ENCODE peak calls at places on chromosomes 5 and 9, in eight cellular contexts. One of them, this sample, is unnamed.

GRCh38 chr9:4994166-4994890 is 9.3 kb downstream of the JAK2 start:
- DNase-seq in K562: no peak
- DNase-seq in uterus: no peak
- DNase-seq in brain microvascular endothelial cell: no peak
- DNase-seq in gastrocnemius medialis: no peak
- DNase-seq in MM.1S: no peak
- DNase-seq in H9: no peak
- DNase-seq in CD4-positive, alpha-beta T cell: no peak
- DNase-seq in this sample: no peak

GRCh38 chr9:109012876-109013677 is at the start of gene CTNNAL1:
- DNase-seq in K562: peak
- DNase-seq in uterus: peak
- DNase-seq in brain microvascular endothelial cell: peak
- DNase-seq in gastrocnemius medialis: peak
- DNase-seq in MM.1S: peak
- DNase-seq in H9: peak
- DNase-seq in CD4-positive, alpha-beta T cell: peak
- DNase-seq in this sample: no peak

GRCh38 chr9:123834907-123835562 is 94.9 kb downstream of the DENND1A start:
- DNase-seq in K562: no peak
- DNase-seq in uterus: no peak
- DNase-seq in brain microvascular endothelial cell: peak
- DNase-seq in gastrocnemius medialis: no peak
- DNase-seq in MM.1S: peak
- DNase-seq in H9: no peak
- DNase-seq in CD4-positive, alpha-beta T cell: no peak
- DNase-seq in this sample: no peak

GRCh38 chr5:944992-945685 is 52.5 kb downstream of the TRIP13 start:
- DNase-seq in K562: no peak
- DNase-seq in uterus: no peak
- DNase-seq in brain microvascular endothelial cell: no peak
- DNase-seq in gastrocnemius medialis: no peak
- DNase-seq in MM.1S: no peak
- DNase-seq in H9: no peak
- DNase-seq in CD4-positive, alpha-beta T cell: no peak
- DNase-seq in this sample: no peak

GRCh38 chr9:82679488-82679887 is 383.5 kb downstream of the RASEF start:
- DNase-seq in K562: no peak
- DNase-seq in uterus: no peak
- DNase-seq in brain microvascular endothelial cell: no peak
- DNase-seq in gastrocnemius medialis: no peak
- DNase-seq in MM.1S: no peak
- DNase-seq in H9: no peak
- DNase-seq in CD4-positive, alpha-beta T cell: no peak
- DNase-seq in this sample: no peak

GRCh38 chr9:6506571-6506970 is 93.6 kb downstream of the UHRF2 start:
- DNase-seq in K562: no peak
- DNase-seq in uterus: no peak
- DNase-seq in brain microvascular endothelial cell: no peak
- DNase-seq in gastrocnemius medialis: no peak
- DNase-seq in MM.1S: no peak
- DNase-seq in H9: no peak
- DNase-seq in CD4-positive, alpha-beta T cell: no peak
- DNase-seq in this sample: peak

GRCh38 chr9:69580582-69580945 is 91.6 kb downstream of the APBA1 start:
- DNase-seq in K562: no peak
- DNase-seq in uterus: no peak
- DNase-seq in brain microvascular endothelial cell: no peak
- DNase-seq in gastrocnemius medialis: no peak
- DNase-seq in MM.1S: peak
- DNase-seq in H9: no peak
- DNase-seq in CD4-positive, alpha-beta T cell: no peak
- DNase-seq in this sample: no peak

GRCh38 chr5:74549351-74549750 is 91.2 kb downstream of the ENC1 start:
- DNase-seq in K562: no peak
- DNase-seq in uterus: no peak
- DNase-seq in brain microvascular endothelial cell: no peak
- DNase-seq in gastrocnemius medialis: no peak
- DNase-seq in MM.1S: no peak
- DNase-seq in H9: no peak
- DNase-seq in CD4-positive, alpha-beta T cell: no peak
- DNase-seq in this sample: no peak

GRCh38 chr9:73565833-73566465 is 414.3 kb downstream of the ANXA1 start:
- DNase-seq in K562: no peak
- DNase-seq in uterus: no peak
- DNase-seq in brain microvascular endothelial cell: peak
- DNase-seq in gastrocnemius medialis: no peak
- DNase-seq in MM.1S: peak
- DNase-seq in H9: peak
- DNase-seq in CD4-positive, alpha-beta T cell: no peak
- DNase-seq in this sample: no peak

GRCh38 chr5:152372875-152373274 is 32.2 kb downstream of the NMUR2 start:
- DNase-seq in K562: no peak
- DNase-seq in uterus: no peak
- DNase-seq in brain microvascular endothelial cell: no peak
- DNase-seq in gastrocnemius medialis: no peak
- DNase-seq in MM.1S: no peak
- DNase-seq in H9: no peak
- DNase-seq in CD4-positive, alpha-beta T cell: no peak
- DNase-seq in this sample: no peak

GRCh38 chr5:82406200-82406773 is 128.1 kb upstream of the RPS23 start:
- DNase-seq in K562: no peak
- DNase-seq in uterus: no peak
- DNase-seq in brain microvascular endothelial cell: peak
- DNase-seq in gastrocnemius medialis: no peak
- DNase-seq in MM.1S: no peak
- DNase-seq in H9: no peak
- DNase-seq in CD4-positive, alpha-beta T cell: no peak
- DNase-seq in this sample: peak

GRCh38 chr5:170584003-170584402 is 80.2 kb downstream of the KCNIP1 start:
- DNase-seq in K562: no peak
- DNase-seq in uterus: no peak
- DNase-seq in brain microvascular endothelial cell: no peak
- DNase-seq in gastrocnemius medialis: no peak
- DNase-seq in MM.1S: no peak
- DNase-seq in H9: no peak
- DNase-seq in CD4-positive, alpha-beta T cell: no peak
- DNase-seq in this sample: no peak

GRCh38 chr9:78280982-78281668 is 15.8 kb upstream of the PSAT1 start:
- DNase-seq in K562: no peak
- DNase-seq in uterus: peak
- DNase-seq in brain microvascular endothelial cell: peak
- DNase-seq in gastrocnemius medialis: no peak
- DNase-seq in MM.1S: no peak
- DNase-seq in H9: no peak
- DNase-seq in CD4-positive, alpha-beta T cell: no peak
- DNase-seq in this sample: no peak

GRCh38 chr9:38622083-38622674 is 1.8 kb upstream of the ANKRD18A start:
- DNase-seq in K562: no peak
- DNase-seq in uterus: no peak
- DNase-seq in brain microvascular endothelial cell: no peak
- DNase-seq in gastrocnemius medialis: no peak
- DNase-seq in MM.1S: no peak
- DNase-seq in H9: peak
- DNase-seq in CD4-positive, alpha-beta T cell: no peak
- DNase-seq in this sample: no peak

GRCh38 chr9:88786291-88787054 is 204.8 kb upstream of the S1PR3 start:
- DNase-seq in K562: no peak
- DNase-seq in uterus: no peak
- DNase-seq in brain microvascular endothelial cell: no peak
- DNase-seq in gastrocnemius medialis: no peak
- DNase-seq in MM.1S: no peak
- DNase-seq in H9: no peak
- DNase-seq in CD4-positive, alpha-beta T cell: no peak
- DNase-seq in this sample: no peak

GRCh38 chr5:6328173-6328572 is 50.2 kb downstream of the MED10 start:
- DNase-seq in K562: peak
- DNase-seq in uterus: no peak
- DNase-seq in brain microvascular endothelial cell: peak
- DNase-seq in gastrocnemius medialis: no peak
- DNase-seq in MM.1S: peak
- DNase-seq in H9: peak
- DNase-seq in CD4-positive, alpha-beta T cell: no peak
- DNase-seq in this sample: no peak

GRCh38 chr5:124231794-124232193 is 514.6 kb downstream of the ZNF608 start:
- DNase-seq in K562: no peak
- DNase-seq in uterus: no peak
- DNase-seq in brain microvascular endothelial cell: no peak
- DNase-seq in gastrocnemius medialis: no peak
- DNase-seq in MM.1S: no peak
- DNase-seq in H9: no peak
- DNase-seq in CD4-positive, alpha-beta T cell: no peak
- DNase-seq in this sample: no peak

GRCh38 chr5:147743686-147744332 is 38.7 kb downstream of the JAKMIP2 start:
- DNase-seq in K562: no peak
- DNase-seq in uterus: no peak
- DNase-seq in brain microvascular endothelial cell: no peak
- DNase-seq in gastrocnemius medialis: no peak
- DNase-seq in MM.1S: no peak
- DNase-seq in H9: no peak
- DNase-seq in CD4-positive, alpha-beta T cell: no peak
- DNase-seq in this sample: no peak

GRCh38 chr5:98309785-98310566 is 463.5 kb upstream of the RGMB start:
- DNase-seq in K562: no peak
- DNase-seq in uterus: no peak
- DNase-seq in brain microvascular endothelial cell: peak
- DNase-seq in gastrocnemius medialis: no peak
- DNase-seq in MM.1S: no peak
- DNase-seq in H9: peak
- DNase-seq in CD4-positive, alpha-beta T cell: no peak
- DNase-seq in this sample: peak

GRCh38 chr5:27594141-27594540 is 555.8 kb upstream of the CDH9 start:
- DNase-seq in K562: no peak
- DNase-seq in uterus: no peak
- DNase-seq in brain microvascular endothelial cell: no peak
- DNase-seq in gastrocnemius medialis: no peak
- DNase-seq in MM.1S: peak
- DNase-seq in H9: no peak
- DNase-seq in CD4-positive, alpha-beta T cell: no peak
- DNase-seq in this sample: no peak

GRCh38 chr5:97534166-97534565 is 351.1 kb upstream of the RIOK2 start:
- DNase-seq in K562: peak
- DNase-seq in uterus: no peak
- DNase-seq in brain microvascular endothelial cell: peak
- DNase-seq in gastrocnemius medialis: no peak
- DNase-seq in MM.1S: peak
- DNase-seq in H9: peak
- DNase-seq in CD4-positive, alpha-beta T cell: no peak
- DNase-seq in this sample: peak

GRCh38 chr5:56910123-56910951 is 941 bp downstream of the SETD9 start:
- DNase-seq in K562: no peak
- DNase-seq in uterus: no peak
- DNase-seq in brain microvascular endothelial cell: no peak
- DNase-seq in gastrocnemius medialis: no peak
- DNase-seq in MM.1S: no peak
- DNase-seq in H9: no peak
- DNase-seq in CD4-positive, alpha-beta T cell: no peak
- DNase-seq in this sample: no peak

GRCh38 chr5:145848854-145849253 is 13.7 kb upstream of the PRELID2 start:
- DNase-seq in K562: no peak
- DNase-seq in uterus: no peak
- DNase-seq in brain microvascular endothelial cell: peak
- DNase-seq in gastrocnemius medialis: no peak
- DNase-seq in MM.1S: no peak
- DNase-seq in H9: no peak
- DNase-seq in CD4-positive, alpha-beta T cell: no peak
- DNase-seq in this sample: no peak

GRCh38 chr5:67659288-67659687 is 462.7 kb upstream of the CD180 start:
- DNase-seq in K562: no peak
- DNase-seq in uterus: no peak
- DNase-seq in brain microvascular endothelial cell: no peak
- DNase-seq in gastrocnemius medialis: no peak
- DNase-seq in MM.1S: no peak
- DNase-seq in H9: no peak
- DNase-seq in CD4-positive, alpha-beta T cell: no peak
- DNase-seq in this sample: no peak

GRCh38 chr9:135303280-135303647 is 176.3 kb upstream of the PPP1R26 start:
- DNase-seq in K562: no peak
- DNase-seq in uterus: no peak
- DNase-seq in brain microvascular endothelial cell: no peak
- DNase-seq in gastrocnemius medialis: no peak
- DNase-seq in MM.1S: peak
- DNase-seq in H9: no peak
- DNase-seq in CD4-positive, alpha-beta T cell: no peak
- DNase-seq in this sample: no peak

GRCh38 chr9:26244661-26245060 is 566.4 kb upstream of the TUSC1 start:
- DNase-seq in K562: no peak
- DNase-seq in uterus: no peak
- DNase-seq in brain microvascular endothelial cell: no peak
- DNase-seq in gastrocnemius medialis: no peak
- DNase-seq in MM.1S: no peak
- DNase-seq in H9: no peak
- DNase-seq in CD4-positive, alpha-beta T cell: no peak
- DNase-seq in this sample: no peak
- H3K27ac ChIP-seq in K562: no peak
- H3K27ac ChIP-seq in uterus: no peak
- H3K27ac ChIP-seq in brain microvascular endothelial cell: no peak
- H3K27ac ChIP-seq in gastrocnemius medialis: no peak
- H3K27ac ChIP-seq in MM.1S: no peak
- H3K27ac ChIP-seq in H9: no peak
- H3K27ac ChIP-seq in CD4-positive, alpha-beta T cell: no peak
- H3K27ac ChIP-seq in this sample: no peak

DNA sequence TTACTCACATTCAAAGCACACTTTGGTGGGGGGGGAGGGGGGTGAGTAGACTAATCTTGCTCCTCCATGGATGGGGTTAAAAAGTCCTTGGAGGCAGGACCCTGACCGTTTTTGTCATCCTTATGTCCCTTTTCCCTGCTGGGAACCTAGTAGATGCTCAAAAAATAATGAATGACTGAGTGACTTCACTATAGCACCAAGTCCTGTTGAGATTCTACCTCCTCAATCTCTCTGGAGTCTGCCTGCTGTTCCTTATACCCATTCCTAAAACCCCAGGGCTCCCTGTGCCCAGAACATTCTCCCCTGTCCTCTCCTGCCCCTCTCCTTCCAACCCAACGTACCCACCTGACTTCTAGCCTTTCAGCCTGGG is 2.3 kb upstream of the CSF2 start:
- DNase-seq in K562: no peak
- DNase-seq in uterus: no peak
- DNase-seq in brain microvascular endothelial cell: no peak
- DNase-seq in gastrocnemius medialis: no peak
- DNase-seq in MM.1S: no peak
- DNase-seq in H9: no peak
- DNase-seq in CD4-positive, alpha-beta T cell: no peak
- DNase-seq in this sample: no peak
- H3K27ac ChIP-seq in K562: peak
- H3K27ac ChIP-seq in uterus: no peak
- H3K27ac ChIP-seq in brain microvascular endothelial cell: no peak
- H3K27ac ChIP-seq in gastrocnemius medialis: no peak
- H3K27ac ChIP-seq in MM.1S: no peak
- H3K27ac ChIP-seq in H9: no peak
- H3K27ac ChIP-seq in CD4-positive, alpha-beta T cell: no peak
- H3K27ac ChIP-seq in this sample: no peak

GRCh38 chr9:115743709-115744605 is 409.6 kb upstream of the PAPPA start:
- DNase-seq in K562: no peak
- DNase-seq in uterus: no peak
- DNase-seq in brain microvascular endothelial cell: no peak
- DNase-seq in gastrocnemius medialis: no peak
- DNase-seq in MM.1S: peak
- DNase-seq in H9: no peak
- DNase-seq in CD4-positive, alpha-beta T cell: no peak
- DNase-seq in this sample: no peak
- H3K27ac ChIP-seq in K562: no peak
- H3K27ac ChIP-seq in uterus: no peak
- H3K27ac ChIP-seq in brain microvascular endothelial cell: no peak
- H3K27ac ChIP-seq in gastrocnemius medialis: no peak
- H3K27ac ChIP-seq in MM.1S: peak
- H3K27ac ChIP-seq in H9: no peak
- H3K27ac ChIP-seq in CD4-positive, alpha-beta T cell: no peak
- H3K27ac ChIP-seq in this sample: no peak

GRCh38 chr5:150644496-150644895 is 4.0 kb downstream of the SYNPO start:
- DNase-seq in K562: no peak
- DNase-seq in uterus: no peak
- DNase-seq in brain microvascular endothelial cell: no peak
- DNase-seq in gastrocnemius medialis: no peak
- DNase-seq in MM.1S: no peak
- DNase-seq in H9: no peak
- DNase-seq in CD4-positive, alpha-beta T cell: no peak
- DNase-seq in this sample: no peak
- H3K27ac ChIP-seq in K562: no peak
- H3K27ac ChIP-seq in uterus: peak
- H3K27ac ChIP-seq in brain microvascular endothelial cell: no peak
- H3K27ac ChIP-seq in gastrocnemius medialis: peak
- H3K27ac ChIP-seq in MM.1S: no peak
- H3K27ac ChIP-seq in H9: no peak
- H3K27ac ChIP-seq in CD4-positive, alpha-beta T cell: no peak
- H3K27ac ChIP-seq in this sample: no peak

This sample was measured in epithelial cell of prostate.